ENCODE peak calls at places on chromosomes 11 and 22, in eight cellular contexts. One of them, this sample, is unnamed.

GRCh38 chr22:43860126-43860525 is 2.2 kb downstream of the SULT4A1 start:
- DNase-seq in hepatic stellate cell: no peak
- DNase-seq in NB4: no peak
- DNase-seq in activated CD4-positive, alpha-beta memory T cell treated with anti-CD3 and anti-CD28 coated beads for 36 hours: no peak
- DNase-seq in neuronal stem cell: no peak
- DNase-seq in EL: no peak
- DNase-seq in GOT3: no peak
- DNase-seq in astrocyte of the cerebellum: no peak
- DNase-seq in this sample: no peak

GRCh38 chr11:32266611-32267010 is 168.7 kb downstream of the WT1 start:
- DNase-seq in astrocyte of the cerebellum: no peak
- DNase-seq in EL: no peak
- DNase-seq in hepatic stellate cell: no peak
- DNase-seq in neuronal stem cell: no peak
- DNase-seq in GOT3: no peak
- DNase-seq in activated CD4-positive, alpha-beta memory T cell treated with anti-CD3 and anti-CD28 coated beads for 36 hours: no peak
- DNase-seq in NB4: no peak
- DNase-seq in this sample: no peak

GRCh38 chr11:47611240-47611863 is 17.1 kb upstream of the C1QTNF4 start:
- DNase-seq in NB4: peak; percentile 70
- DNase-seq in EL: no peak
- DNase-seq in GOT3: no peak
- DNase-seq in activated CD4-positive, alpha-beta memory T cell treated with anti-CD3 and anti-CD28 coated beads for 36 hours: no peak
- DNase-seq in hepatic stellate cell: no peak
- DNase-seq in astrocyte of the cerebellum: no peak
- DNase-seq in neuronal stem cell: no peak
- DNase-seq in this sample: no peak

GRCh38 chr22:38240734-38241252 is 32.0 kb downstream of the TMEM184B start:
- DNase-seq in neuronal stem cell: peak; percentile 45
- DNase-seq in GOT3: no peak
- DNase-seq in activated CD4-positive, alpha-beta memory T cell treated with anti-CD3 and anti-CD28 coated beads for 36 hours: no peak
- DNase-seq in NB4: no peak
- DNase-seq in EL: peak; percentile 91
- DNase-seq in astrocyte of the cerebellum: peak; percentile 89
- DNase-seq in hepatic stellate cell: peak; percentile 70
- DNase-seq in this sample: peak; percentile 92

GRCh38 chr11:68040957-68041591 is 2.2 kb downstream of the TCIRG1 start:
- DNase-seq in activated CD4-positive, alpha-beta memory T cell treated with anti-CD3 and anti-CD28 coated beads for 36 hours: no peak
- DNase-seq in astrocyte of the cerebellum: no peak
- DNase-seq in NB4: no peak
- DNase-seq in neuronal stem cell: no peak
- DNase-seq in EL: no peak
- DNase-seq in hepatic stellate cell: no peak
- DNase-seq in GOT3: no peak
- DNase-seq in this sample: no peak

GRCh38 chr22:25404556-25404922 is 159.9 kb upstream of the GRK3 start:
- DNase-seq in EL: peak; percentile 11
- DNase-seq in hepatic stellate cell: peak; percentile 40
- DNase-seq in astrocyte of the cerebellum: no peak
- DNase-seq in GOT3: no peak
- DNase-seq in neuronal stem cell: no peak
- DNase-seq in activated CD4-positive, alpha-beta memory T cell treated with anti-CD3 and anti-CD28 coated beads for 36 hours: no peak
- DNase-seq in NB4: peak; percentile 49
- DNase-seq in this sample: peak; percentile 50

GRCh38 chr22:39994566-39995345 is at the start of gene FAM83F:
- DNase-seq in GOT3: no peak
- DNase-seq in neuronal stem cell: no peak
- DNase-seq in astrocyte of the cerebellum: no peak
- DNase-seq in activated CD4-positive, alpha-beta memory T cell treated with anti-CD3 and anti-CD28 coated beads for 36 hours: peak; percentile 32
- DNase-seq in hepatic stellate cell: no peak
- DNase-seq in NB4: no peak
- DNase-seq in EL: no peak
- DNase-seq in this sample: no peak

GRCh38 chr11:70899616-70900015 is 352.8 kb downstream of the SHANK2 start:
- DNase-seq in astrocyte of the cerebellum: no peak
- DNase-seq in hepatic stellate cell: no peak
- DNase-seq in activated CD4-positive, alpha-beta memory T cell treated with anti-CD3 and anti-CD28 coated beads for 36 hours: no peak
- DNase-seq in NB4: no peak
- DNase-seq in EL: no peak
- DNase-seq in neuronal stem cell: no peak
- DNase-seq in GOT3: no peak
- DNase-seq in this sample: no peak

GRCh38 chr11:46295996-46296519 is 18.6 kb downstream of the CREB3L1 start:
- DNase-seq in hepatic stellate cell: no peak
- DNase-seq in activated CD4-positive, alpha-beta memory T cell treated with anti-CD3 and anti-CD28 coated beads for 36 hours: no peak
- DNase-seq in NB4: no peak
- DNase-seq in astrocyte of the cerebellum: no peak
- DNase-seq in EL: no peak
- DNase-seq in neuronal stem cell: no peak
- DNase-seq in GOT3: no peak
- DNase-seq in this sample: no peak

This sample was measured in SJSA1.